ENCODE peak calls at places on chromosomes 3 and 15, in five cellular contexts. W, R, J, P and H are unnamed samples.

GRCh38 chr3:129442486-129442885 is 2.5 kb downstream of the IFT122 start:
- DNase-seq in R (no peak), P (no peak), W (no peak), J (no peak), H (no peak)

GRCh38 chr3:177979684-177980083 is 556.6 kb upstream of the KCNMB2 start:
- DNase-seq in R (no peak), J (no peak), W (no peak), P (no peak), H (no peak)

GRCh38 chr15:98799461-98799971 is 151.2 kb downstream of the IGF1R start:
- DNase-seq in R (no peak), J (no peak), P (peak), W (no peak), H (no peak)

GRCh38 chr3:58266577-58266976 is 29.0 kb downstream of the ABHD6 start:
- DNase-seq in W (no peak), R (no peak), P (no peak), J (no peak), H (peak)

GRCh38 chr15:59105839-59106238 is 893 bp downstream of the CCNB2 start:
- DNase-seq in J (no peak), P (peak), W (no peak), R (no peak), H (no peak)

GRCh38 chr3:32391643-32392529 is at the start of gene CMTM7:
- DNase-seq in P (peak), R (no peak), W (no peak), J (peak), H (no peak)

GRCh38 chr3:110799236-110799635 is 272.4 kb upstream of the NECTIN3 start:
- DNase-seq in R (no peak), P (peak), W (no peak), J (no peak), H (no peak)

GRCh38 chr3:54262541-54262940 is 140.2 kb downstream of the CACNA2D3 start:
- DNase-seq in R (no peak), J (no peak), P (no peak), W (no peak), H (peak)

GRCh38 chr3:12483364-12483763 is 916 bp upstream of the TSEN2 start:
- DNase-seq in P (peak), W (no peak), R (peak), J (no peak), H (peak)

GRCh38 chr15:93359037-93359779 is 270.2 kb upstream of the RGMA start:
- DNase-seq in P (peak), J (no peak), R (no peak), W (no peak), H (no peak)

GRCh38 chr15:31387483-31388118 is 61.0 kb downstream of the KLF13 start:
- DNase-seq in W (no peak), J (peak), R (peak), P (peak), H (peak)

GRCh38 chr3:12681586-12682371 is 17.9 kb upstream of the RAF1 start:
- DNase-seq in W (no peak), R (peak), J (no peak), P (peak), H (peak)

GRCh38 chr3:135487261-135487660 is 478.3 kb upstream of the PPP2R3A start:
- DNase-seq in W (no peak), P (no peak), R (no peak), J (no peak), H (peak)

GRCh38 chr3:54349231-54349647 is 226.9 kb downstream of the CACNA2D3 start:
- DNase-seq in R (no peak), J (no peak), P (no peak), W (no peak), H (peak)

GRCh38 chr3:48500656-48501055 is 3.3 kb downstream of the SHISA5 start:
- DNase-seq in W (no peak), R (no peak), P (peak), J (no peak), H (no peak)

GRCh38 chr15:75531041-75531450 is 48.1 kb downstream of the PTPN9 start:
- DNase-seq in W (no peak), R (peak), J (peak), P (peak), H (peak)

GRCh38 chr3:29683306-29683993 is 402.6 kb downstream of the RBMS3 start:
- DNase-seq in R (no peak), W (no peak), P (peak), J (no peak), H (no peak)

GRCh38 chr15:49610166-49610918 is 10.3 kb downstream of the FAM227B start:
- DNase-seq in P (peak), W (no peak), J (no peak), R (no peak), H (no peak)

GRCh38 chr3:105473521-105474223 is 107.0 kb downstream of the ALCAM start:
- DNase-seq in J (no peak), P (peak), W (no peak), R (peak), H (no peak)

GRCh38 chr15:58553365-58553918 is 121.7 kb downstream of the LIPC start:
- DNase-seq in R (no peak), P (no peak), J (no peak), W (no peak), H (no peak)

GRCh38 chr15:101020945-101021344 is 101.8 kb downstream of the LRRK1 start:
- DNase-seq in P (no peak), J (no peak), R (no peak), W (no peak), H (no peak)

GRCh38 chr15:59543721-59544547 is 67.6 kb upstream of the GCNT3 start:
- DNase-seq in J (no peak), R (no peak), P (no peak), W (no peak), H (no peak)

GRCh38 chr15:34582461-34583357 is 742 bp downstream of the GOLGA8B start:
- DNase-seq in W (no peak), P (peak), R (no peak), J (peak), H (no peak)

GRCh38 chr15:51080286-51080685 is 14.4 kb downstream of the TNFAIP8L3 start:
- DNase-seq in W (no peak), J (no peak), R (no peak), P (peak), H (no peak)

GRCh38 chr15:71448688-71449114 is 333.4 kb downstream of the THSD4 start:
- DNase-seq in J (no peak), W (no peak), P (peak), R (peak), H (peak)

GRCh38 chr3:178419078-178419477 is 117.2 kb upstream of the KCNMB2 start:
- DNase-seq in R (no peak), P (peak), W (no peak), J (no peak), H (no peak)

GRCh38 chr15:78049691-78050440 is 27.6 kb downstream of the TBC1D2B start:
- DNase-seq in P (no peak), R (no peak), W (no peak), J (no peak), H (no peak)

GRCh38 chr3:43144811-43145490 is 39.1 kb upstream of the POMGNT2 start:
- DNase-seq in J (peak), W (no peak), P (peak), R (no peak), H (no peak)

GRCh38 chr3:159781867-159782266 is 206.8 kb upstream of the IL12A start:
- DNase-seq in P (no peak), W (no peak), R (no peak), J (no peak), H (no peak)

GRCh38 chr3:57910988-57911387 is 97.2 kb upstream of the FLNB start:
- DNase-seq in R (no peak), J (no peak), W (no peak), P (peak), H (no peak)

GRCh38 chr3:5133689-5134088 is 11.6 kb downstream of the ARL8B start:
- DNase-seq in J (no peak), W (no peak), P (no peak), R (no peak), H (no peak)

GRCh38 chr3:56590814-56591213 is 33.8 kb downstream of the CCDC66 start:
- DNase-seq in J (no peak), R (no peak), P (no peak), W (no peak), H (no peak)

GRCh38 chr3:165159760-165160421 is 36.3 kb downstream of the SLITRK3 start:
- DNase-seq in W (no peak), R (no peak), P (no peak), J (no peak), H (no peak)

GRCh38 chr3:57572096-57572495 is 16.0 kb downstream of the PDE12 start:
- DNase-seq in P (no peak), J (no peak), W (no peak), R (no peak), H (no peak)